ENCODE peak calls at places on chromosome 5, in eight cellular contexts. T, O, Q, N, D, Y, H and P are unnamed samples.

GRCh38 chr5:139181835-139182452 is 16.2 kb downstream of the SIL1 start:
- DNase-seq in T (no peak), O (no peak), Q (no peak), N (no peak), D (no peak), Y (no peak), H (no peak), P (no peak)

GRCh38 chr5:85069659-85070640 is 685.3 kb upstream of the EDIL3 start:
- DNase-seq in T (no peak), O (no peak), Q (no peak), N (no peak), D (no peak), Y (no peak), H (no peak), P (no peak)

GRCh38 chr5:128965638-128966302 is 482 bp downstream of the SLC27A6 start:
- DNase-seq in T (no peak), O (no peak), Q (no peak), N (no peak), D (no peak), Y (no peak), H (no peak), P (no peak)

GRCh38 chr5:2298746-2299145 is 416.0 kb upstream of the IRX4 start:
- DNase-seq in T (peak), O (no peak), Q (no peak), N (no peak), D (no peak), Y (no peak), H (no peak), P (no peak)

GRCh38 chr5:77984587-77984986 is 208.4 kb upstream of the TBCA start:
- DNase-seq in T (no peak), O (no peak), Q (no peak), N (no peak), D (no peak), Y (no peak), H (no peak), P (no peak)

GRCh38 chr5:33901176-33901575 is 9.4 kb upstream of the ADAMTS12 start:
- DNase-seq in T (no peak), O (no peak), Q (peak), N (no peak), D (no peak), Y (no peak), H (no peak), P (no peak)

GRCh38 chr5:58087905-58088304 is 372.0 kb downstream of the PLK2 start:
- DNase-seq in T (no peak), O (no peak), Q (no peak), N (no peak), D (no peak), Y (no peak), H (no peak), P (no peak)

GRCh38 chr5:24167791-24168190 is 477.0 kb downstream of the CDH10 start:
- DNase-seq in T (no peak), O (no peak), Q (no peak), N (no peak), D (no peak), Y (no peak), H (no peak), P (no peak)

GRCh38 chr5:151825445-151825844 is 53.7 kb downstream of the G3BP1 start:
- DNase-seq in T (no peak), O (peak), Q (peak), N (no peak), D (no peak), Y (peak), H (peak), P (peak)

GRCh38 chr5:40367260-40367659 is 312.5 kb upstream of the PTGER4 start:
- DNase-seq in T (no peak), O (no peak), Q (no peak), N (no peak), D (no peak), Y (peak), H (no peak), P (no peak)

GRCh38 chr5:127031863-127032232 is 1.5 kb upstream of the MARCHF3 start:
- DNase-seq in T (no peak), O (no peak), Q (no peak), N (no peak), D (no peak), Y (no peak), H (no peak), P (no peak)

GRCh38 chr5:177476531-177477233 is 3.2 kb upstream of the DBN1 start:
- DNase-seq in T (no peak), O (no peak), Q (no peak), N (peak), D (no peak), Y (peak), H (no peak), P (no peak)

GRCh38 chr5:178385472-178385853 is 152.9 kb upstream of the PHYKPL start:
- DNase-seq in T (no peak), O (no peak), Q (no peak), N (no peak), D (no peak), Y (peak), H (no peak), P (peak)